ENCODE peak calls at places on chromosome 19, in four cellular contexts. Q is tibial nerve; V is neural progenitor cell; L is CD8-positive, alpha-beta T cell. I is an unnamed sample. For H3K27me3, the result is how much of the 10 kb centered on the place peaks cover.

GRCh38 chr19:27738569-27739193 is 1474.3 kb downstream of the UQCRFS1 start:
- DNase-seq in L (no peak), Q (no peak), V (no peak), I (no peak)

GRCh38 chr19:37855098-37855497 is 51.3 kb downstream of the WDR87 start:
- DNase-seq in V (no peak), L (no peak), Q (no peak), I (no peak)

GRCh38 chr19:51127755-51128154 is 3.0 kb downstream of the SIGLEC9 start:
- DNase-seq in L (no peak), Q (peak), V (no peak), I (no peak)

GRCh38 chr19:4115050-4115817 is 8.7 kb downstream of the MAP2K2 start:
- DNase-seq in L (peak), V (no peak), Q (no peak), I (no peak)

GRCh38 chr19:6118043-6118442 is 7.7 kb upstream of the RFX2 start:
- DNase-seq in Q (no peak), V (no peak), L (no peak), I (no peak)

GRCh38 chr19:35901854-35902661 is at the start of gene HCST:
- DNase-seq in L (peak), V (no peak), Q (no peak), I (no peak)

GRCh38 chr19:19115954-19116353 is 22.3 kb downstream of the TMEM161A start:
- DNase-seq in L (peak), Q (peak), V (peak), I (no peak)

GRCh38 chr19:17466487-17466850 is 3.9 kb upstream of the SLC27A1 start:
- DNase-seq in L (no peak), V (no peak), Q (no peak), I (no peak)

GRCh38 chr19:35260694-35261304 is 8.0 kb upstream of the USF2 start:
- DNase-seq in L (no peak), V (no peak), Q (no peak), I (no peak)

GRCh38 chr19:3712663-3713531 is 4.7 kb downstream of the TJP3 start:
- DNase-seq in Q (no peak), V (no peak), L (no peak), I (no peak)

GRCh38 chr19:7415163-7415856 is 66.6 kb downstream of the ARHGEF18 start:
- DNase-seq in Q (no peak), L (no peak), V (no peak), I (no peak)

GRCh38 chr19:7783991-7784421 is 21.0 kb downstream of the CLEC4M start:
- DNase-seq in L (no peak), Q (peak), V (no peak), I (no peak)

GRCh38 chr19:2578391-2578826 is 102.5 kb downstream of the GADD45B start:
- DNase-seq in Q (no peak), L (no peak), V (peak), I (peak)

GRCh38 chr19:12703056-12703455 is 6.6 kb upstream of the FBXW9 start:
- DNase-seq in L (no peak), V (peak), Q (no peak), I (no peak)

GRCh38 chr19:45883881-45884681 is 1.9 kb downstream of the IRF2BP1 start:
- DNase-seq in L (no peak), Q (no peak), V (no peak), I (no peak)

GRCh38 chr19:18895038-18895827 is 725 bp downstream of the CERS1 start:
- DNase-seq in V (peak), Q (peak), L (no peak), I (no peak)

GRCh38 chr19:16161848-16162247 is 11.5 kb downstream of the CIB3 start:
- DNase-seq in Q (no peak), L (no peak), V (no peak), I (no peak)

GRCh38 chr19:33462112-33462726 is 59.4 kb downstream of the PEPD start:
- DNase-seq in Q (no peak), L (no peak), V (no peak), I (peak)

GRCh38 chr19:29766100-29766499 is 45.7 kb upstream of the CCNE1 start:
- DNase-seq in Q (no peak), V (no peak), L (no peak), I (no peak)
- TF ChIP-seq CTCF in Q (no peak), V (no peak), L (no peak), I (no peak)

GRCh38 chr19:44664976-44665375 is 6.3 kb upstream of the CEACAM19 start:
- DNase-seq in V (no peak), Q (no peak), L (no peak), I (no peak)

GRCh38 chr19:44663996-44664395 is 7.3 kb upstream of the CEACAM19 start:
- DNase-seq in L (no peak), Q (no peak), V (no peak), I (no peak)

GRCh38 chr19:44661205-44661604 is 10.1 kb upstream of the CEACAM19 start:
- DNase-seq in Q (no peak), V (no peak), L (no peak), I (no peak)

GRCh38 chr19:44661904-44662303 is 9.4 kb upstream of the CEACAM19 start:
- DNase-seq in Q (no peak), V (no peak), L (no peak), I (no peak)

DNA sequence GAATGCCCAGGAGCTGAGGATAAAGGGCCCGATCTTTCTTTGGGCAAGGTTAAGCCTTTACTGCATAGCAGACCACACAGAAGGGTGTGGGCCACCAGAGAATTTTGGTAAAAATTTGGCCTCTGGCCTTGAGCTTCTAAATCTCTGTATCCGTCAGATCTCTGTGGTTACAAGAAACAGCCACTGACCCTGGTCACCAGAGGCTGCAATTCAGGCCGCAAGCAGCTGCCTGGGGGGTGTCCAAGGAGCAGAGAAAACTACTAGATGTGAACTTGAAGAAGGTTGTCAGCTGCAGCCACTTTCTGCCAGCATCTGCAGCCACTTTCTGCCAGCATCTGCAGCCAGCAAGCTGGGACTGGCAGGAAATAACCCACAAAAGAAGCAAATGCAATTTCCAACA is 8.6 kb upstream of the CEACAM19 start:
- DNase-seq in V (no peak), L (no peak), Q (no peak), I (no peak)
- H3K27ac ChIP-seq in V (no peak), L (no peak), Q (no peak), I (no peak)

DNA sequence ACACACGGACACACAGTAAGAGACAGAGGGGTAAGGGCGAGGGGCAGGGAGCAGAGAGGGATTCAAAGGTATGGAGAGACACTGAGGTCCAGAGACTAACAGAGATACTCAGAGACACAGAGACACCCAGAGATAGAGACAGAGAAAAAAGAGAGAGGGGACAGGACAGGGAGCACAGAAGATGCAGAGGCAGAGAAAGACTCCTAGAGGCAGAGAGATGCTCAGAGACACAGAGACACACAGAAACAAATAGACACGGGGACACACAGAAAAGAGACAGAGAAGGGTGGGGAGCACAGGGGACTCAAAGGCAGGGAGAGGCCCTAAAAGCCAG is 39.8 kb downstream of the DEDD2 start:
- DNase-seq in L (no peak), V (no peak), Q (no peak), I (no peak)
- H3K27me3 ChIP-seq in L (under half), V (half or more), Q (under half), I (under half)

GRCh38 chr19:43624933-43625332 is 5.5 kb upstream of the ZNF428 start:
- DNase-seq in V (peak), L (peak), Q (peak), I (peak)
- TF ChIP-seq CTCF in V (peak), L (peak), Q (no peak), I (no peak)